ENCODE peak calls at places on chromosomes 7 and 10, in six cellular contexts. Z is cardiac muscle cell; G is activated CD4-positive, alpha-beta T cell treated with anti-CD3 and anti-CD28 coated beads for 4 hours; N is AML-193; D is CD8-positive, alpha-beta T cell; R is EL. Y is an unnamed sample.

GRCh38 chr10:113058175-113058961 is 108.3 kb downstream of the TCF7L2 start:
- DNase-seq in N (no peak), G (no peak), R (peak), D (no peak), Z (peak), Y (peak)

GRCh38 chr10:3935141-3935540 is 150.1 kb upstream of the KLF6 start:
- DNase-seq in G (peak), Z (no peak), R (peak), D (no peak), N (no peak), Y (no peak)

GRCh38 chr10:120437541-120437940 is 19.5 kb upstream of the PLPP4 start:
- DNase-seq in D (no peak), R (peak), G (no peak), Z (no peak), N (no peak), Y (no peak)

GRCh38 chr7:27108390-27109127 is 6.1 kb upstream of the HOXA2 start:
- DNase-seq in N (no peak), Z (peak), G (no peak), D (no peak), R (no peak), Y (no peak)

GRCh38 chr7:138556771-138557484 is 96.9 kb downstream of the TRIM24 start:
- DNase-seq in D (no peak), N (no peak), R (no peak), G (no peak), Z (no peak), Y (no peak)

GRCh38 chr7:42628021-42628420 is 283.8 kb downstream of the C7orf25 start:
- DNase-seq in N (no peak), Z (no peak), G (no peak), D (no peak), R (no peak), Y (no peak)

GRCh38 chr7:124032369-124033092 is at the start of gene TMEM229A:
- DNase-seq in Z (peak), R (peak), D (no peak), G (no peak), N (no peak), Y (peak)

GRCh38 chr7:53993205-53993604 is 549.0 kb upstream of the VSTM2A start:
- DNase-seq in D (no peak), Z (no peak), N (no peak), G (no peak), R (no peak), Y (peak)

GRCh38 chr7:84697506-84697905 is 489.4 kb downstream of the SEMA3D start:
- DNase-seq in G (no peak), N (no peak), R (peak), Z (no peak), D (no peak), Y (no peak)

GRCh38 chr7:15561840-15562239 is at the start of gene AGMO:
- DNase-seq in R (peak), Z (peak), G (no peak), D (no peak), N (no peak), Y (no peak)

GRCh38 chr10:6650580-6650979 is 70.5 kb upstream of the PRKCQ start:
- DNase-seq in G (no peak), N (no peak), Z (no peak), R (no peak), D (no peak), Y (no peak)

GRCh38 chr10:87761892-87762291 is 56.1 kb downstream of the ATAD1 start:
- DNase-seq in N (no peak), R (peak), G (peak), Z (no peak), D (no peak), Y (no peak)

GRCh38 chr10:114271779-114272167 is 32.7 kb downstream of the VWA2 start:
- DNase-seq in N (no peak), R (peak), D (no peak), G (no peak), Z (no peak), Y (no peak)

GRCh38 chr10:96663794-96664193 is 56.5 kb downstream of the PIK3AP1 start:
- DNase-seq in Z (no peak), R (no peak), D (no peak), N (no peak), G (no peak), Y (no peak)

GRCh38 chr7:73841689-73842247 is 548 bp downstream of the METTL27 start:
- DNase-seq in N (no peak), G (no peak), Z (no peak), D (no peak), R (no peak), Y (no peak)

GRCh38 chr10:108427081-108427480 is 1262.6 kb upstream of the SORCS1 start:
- DNase-seq in Z (no peak), D (no peak), G (no peak), R (no peak), N (no peak), Y (no peak)

GRCh38 chr7:40310213-40310612 is 175.4 kb downstream of the SUGCT start:
- DNase-seq in D (no peak), Z (no peak), N (no peak), R (peak), G (no peak), Y (no peak)

GRCh38 chr10:100705139-100705538 is 40.2 kb upstream of the PAX2 start:
- DNase-seq in N (no peak), Z (no peak), R (no peak), D (no peak), G (no peak), Y (no peak)

GRCh38 chr10:116848032-116848911 is 1.0 kb upstream of the ENO4 start:
- DNase-seq in N (no peak), R (peak), G (no peak), D (no peak), Z (no peak), Y (peak)

GRCh38 chr10:62900829-62901571 is 84.8 kb upstream of the EGR2 start:
- DNase-seq in N (no peak), R (no peak), G (no peak), Z (no peak), D (no peak), Y (no peak)

GRCh38 chr10:71833451-71834342 is 17.4 kb downstream of the PSAP start:
- DNase-seq in Z (no peak), R (no peak), D (no peak), G (no peak), N (no peak), Y (no peak)

GRCh38 chr7:142519077-142519789 is 230.0 kb upstream of the PRSS1 start:
- DNase-seq in Z (no peak), D (no peak), N (peak), G (no peak), R (no peak), Y (no peak)

GRCh38 chr10:113326160-113327111 is 226.4 kb upstream of the HABP2 start:
- DNase-seq in Z (no peak), G (no peak), R (peak), D (no peak), N (peak), Y (no peak)

GRCh38 chr10:102186128-102186527 is 33.9 kb downstream of the NOLC1 start:
- DNase-seq in Z (no peak), D (no peak), N (no peak), G (no peak), R (no peak), Y (no peak)

GRCh38 chr7:75915416-75916156 is 631 bp downstream of the POR start:
- DNase-seq in D (peak), G (peak), R (peak), N (peak), Z (no peak), Y (peak)

GRCh38 chr10:27626821-27627359 is 118.7 kb downstream of the MKX start:
- DNase-seq in R (no peak), D (no peak), G (no peak), N (no peak), Z (no peak), Y (no peak)

GRCh38 chr7:122885583-122886356 is 490 bp downstream of the CADPS2 start:
- DNase-seq in G (no peak), N (no peak), R (peak), Z (peak), D (no peak), Y (peak)

GRCh38 chr7:101848168-101848951 is 30.9 kb downstream of the CUX1 start:
- DNase-seq in N (no peak), R (no peak), G (no peak), Z (no peak), D (no peak), Y (no peak)

GRCh38 chr7:77327932-77328628 is 88.1 kb downstream of the GSAP start:
- DNase-seq in D (peak), N (peak), R (peak), G (no peak), Z (no peak), Y (no peak)

GRCh38 chr7:81457858-81458522 is 311.9 kb downstream of the HGF start:
- DNase-seq in G (no peak), D (no peak), N (no peak), R (peak), Z (peak), Y (peak)

Y was measured in DMS79 treated with DMSO at 0.1 percent for 48 hours.